ENCODE peak calls at places on chromosomes 11 and 22, in eight cellular contexts. M is IMR-90, G is osteocyte, W is stomach, K is adrenal gland, C is GM13976, Y is heart right ventricle, X is GM12878. S is an unnamed sample.
A peak's percentile ranks its signal among the peaks of the same experiment; 100 is the strongest.

GRCh38 chr22:21761086-21761485 is 25.5 kb upstream of the YPEL1 start:
- DNase-seq in G (no peak), K (no peak), C (no peak), X (no peak), M (peak; percentile 88), Y (no peak), W (no peak), S (no peak)

GRCh38 chr11:11841121-11841604 is 609 bp upstream of the USP47 start:
- DNase-seq in X (no peak), M (no peak), C (no peak), Y (peak; percentile 55), W (peak; percentile 33), K (peak; percentile 49), G (no peak), S (no peak)

GRCh38 chr22:40249286-40249685 is 71.6 kb downstream of the TNRC6B start:
- DNase-seq in M (no peak), X (no peak), Y (no peak), G (no peak), C (no peak), W (no peak), K (no peak), S (no peak)

GRCh38 chr22:25388866-25389540 is 169.6 kb downstream of the CRYBB2 start:
- DNase-seq in M (no peak), Y (no peak), X (no peak), W (no peak), G (no peak), K (no peak), C (no peak), S (no peak)

GRCh38 chr22:24106385-24107381 is 74.6 kb upstream of the SUSD2 start:
- DNase-seq in G (no peak), Y (no peak), X (peak; percentile 41), M (no peak), C (peak; percentile 45), K (no peak), W (no peak), S (peak; percentile 38)

GRCh38 chr11:94417386-94417987 is 16.3 kb upstream of the GPR83 start:
- DNase-seq in G (no peak), M (peak; percentile 59), C (no peak), Y (no peak), X (no peak), K (no peak), W (no peak), S (no peak)

GRCh38 chr22:35315855-35316745 is 16.4 kb downstream of the TOM1 start:
- DNase-seq in Y (peak; percentile 65), C (no peak), X (no peak), M (no peak), K (peak; percentile 78), G (no peak), W (no peak), S (no peak)

GRCh38 chr11:119236891-119237290 is 30.8 kb downstream of the CBL start:
- DNase-seq in M (peak; percentile 84), G (no peak), K (no peak), Y (no peak), X (no peak), W (no peak), C (no peak), S (no peak)

GRCh38 chr11:111846640-111847039 is 24.7 kb downstream of the ALG9 start:
- DNase-seq in C (no peak), G (no peak), W (no peak), M (peak; percentile 92), Y (no peak), X (no peak), K (no peak), S (no peak)

DNA sequence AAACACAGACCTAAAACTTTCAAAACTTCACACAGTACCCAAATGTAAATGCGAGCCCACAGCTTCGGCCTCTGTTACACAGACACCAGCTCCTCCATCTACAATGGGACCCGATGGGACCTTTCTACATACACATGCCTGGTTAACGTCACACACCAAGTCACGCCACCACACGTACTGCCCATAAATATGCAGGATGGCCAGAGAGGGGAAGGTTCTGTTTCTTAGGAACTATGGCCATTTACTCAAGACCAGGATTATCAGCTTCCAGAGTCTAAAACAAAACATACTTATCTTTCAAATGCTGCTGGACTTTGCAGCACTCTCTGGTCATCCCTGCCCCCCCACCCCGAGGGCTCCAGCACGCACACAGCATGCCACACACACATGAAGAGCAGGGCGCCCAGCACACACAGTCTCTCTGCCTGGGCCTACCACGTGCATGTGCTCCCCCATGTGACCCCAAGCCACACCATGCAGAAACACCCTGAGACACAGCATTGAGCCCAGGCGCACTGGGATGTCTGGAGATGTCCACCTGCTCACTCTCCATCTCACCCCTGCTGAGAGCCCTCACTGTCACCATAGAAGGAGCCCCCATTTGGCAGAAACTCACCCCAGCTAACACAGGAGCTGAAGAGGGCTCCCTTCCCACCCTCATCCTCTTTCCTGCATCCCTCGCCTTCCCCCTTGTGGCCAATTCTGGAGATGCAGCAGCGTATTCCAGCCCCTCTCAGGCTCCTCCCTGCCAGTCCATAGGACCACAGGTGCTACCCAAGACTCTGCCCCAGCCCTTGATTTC is 61.8 kb downstream of the SLC22A12 start:
- DNase-seq in W (peak; percentile 81), C (peak; percentile 89), Y (peak; percentile 80), K (peak; percentile 82), X (no peak), G (peak; percentile 93), M (peak; percentile 55), S (peak; percentile 85)
- TF ChIP-seq CTCF in W (no peak), C (peak; percentile 79), Y (peak; percentile 86), K (peak; percentile 89), X (peak; percentile 78), G (peak; percentile 89), M (peak; percentile 93), S (peak; percentile 89)

GRCh38 chr22:43826142-43827093 is 14.3 kb upstream of the EFCAB6 start:
- DNase-seq in C (peak; percentile 23), K (peak; percentile 48), Y (no peak), M (peak; percentile 81), X (no peak), W (peak; percentile 41), G (peak; percentile 78), S (no peak)
- TF ChIP-seq CTCF in C (no peak), K (no peak), Y (no peak), M (peak; percentile 45), X (peak; percentile 56), W (no peak), G (peak; percentile 40), S (peak; percentile 22)

DNA sequence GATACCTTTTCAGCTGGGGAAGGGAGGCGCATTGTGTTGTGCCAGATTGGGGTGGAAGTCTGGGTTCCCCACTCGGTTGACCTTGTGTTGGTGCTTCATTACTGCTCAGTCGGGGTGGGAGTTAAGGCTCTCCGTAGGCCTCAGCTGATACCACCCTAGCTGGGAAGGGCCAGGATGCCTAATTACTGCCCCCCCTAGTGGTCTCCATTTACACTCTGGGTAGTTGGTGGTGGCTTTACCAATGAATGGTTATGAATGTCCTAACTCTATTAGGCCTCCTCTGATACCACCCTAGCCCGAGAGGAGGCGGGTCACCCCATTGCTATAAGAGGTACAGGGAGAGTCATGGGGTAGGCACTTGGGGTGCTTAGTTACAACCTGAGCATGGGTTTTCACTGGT is 27.5 kb upstream of the HIKESHI start:
- DNase-seq in K (no peak), M (no peak), Y (no peak), X (no peak), C (no peak), G (no peak), W (no peak), S (no peak)
- TF ChIP-seq CTCF in K (no peak), M (peak; percentile 2), Y (no peak), X (peak; percentile 10), C (no peak), G (no peak), W (no peak), S (no peak)

DNA sequence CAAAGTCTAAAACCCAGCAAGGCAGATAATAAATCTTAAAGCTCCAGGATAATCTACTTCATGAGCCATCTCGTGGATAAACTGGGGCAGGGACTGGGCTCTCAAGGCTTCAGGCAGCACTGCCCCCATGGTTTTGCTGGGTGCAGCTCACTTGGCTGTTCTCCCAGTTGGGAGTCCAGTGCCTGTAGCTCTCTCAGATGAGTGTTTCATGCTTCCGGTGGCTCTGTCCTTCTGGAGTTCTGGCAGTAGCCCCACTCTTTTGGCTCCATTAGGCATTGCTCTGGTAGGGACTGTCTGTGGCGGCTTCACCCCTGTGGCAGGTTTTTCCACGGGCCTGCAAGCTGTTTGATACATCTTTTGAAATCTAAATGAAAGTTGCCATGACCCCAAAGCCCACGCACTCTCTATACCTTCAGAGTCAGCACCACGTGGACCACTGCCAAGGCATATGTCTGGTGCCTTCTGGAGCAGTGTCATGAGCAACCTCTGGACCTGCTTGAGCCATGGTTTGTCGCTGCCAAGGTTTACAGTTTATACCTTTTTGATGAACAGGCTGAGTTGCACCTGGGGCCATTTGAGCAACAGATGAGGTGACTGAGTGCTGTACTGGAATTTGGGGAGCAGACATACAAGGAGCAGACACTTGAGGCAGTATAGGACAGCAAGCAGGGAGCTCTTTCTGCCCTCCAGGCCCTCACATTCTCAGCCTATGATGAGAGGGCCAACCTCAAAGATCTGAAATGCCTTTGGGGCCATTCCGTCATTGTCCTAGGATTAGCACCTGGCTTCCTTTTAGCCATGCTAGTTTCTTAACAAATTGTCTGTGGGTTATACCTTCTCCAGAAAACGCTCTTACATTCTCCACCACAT is 48.6 kb downstream of the MTNR1B start:
- DNase-seq in C (no peak), W (no peak), M (no peak), X (no peak), K (peak; percentile 40), Y (no peak), G (no peak), S (no peak)
- TF ChIP-seq CTCF in C (no peak), W (no peak), M (peak; percentile 8), X (no peak), K (no peak), Y (no peak), G (no peak), S (no peak)